ENCODE peak calls at places on chromosomes 2 and 18, in six cellular contexts. X is heart left ventricle, F is spleen, S is body of pancreas, N is GM23338, E is HFF-Myc. U is an unnamed sample.

GRCh38 chr2:128276878-128277675 is 41.6 kb downstream of the HS6ST1 start:
- DNase-seq in X (peak), F (peak), S (no peak), N (no peak), E (no peak), U (no peak)

GRCh38 chr2:170733821-170734600 is 18.9 kb downstream of the SP5 start:
- DNase-seq in X (no peak), F (no peak), S (no peak), N (no peak), E (no peak), U (no peak)

GRCh38 chr2:241762933-241763369 is 13.7 kb upstream of the GAL3ST2 start:
- DNase-seq in X (no peak), F (peak), S (peak), N (no peak), E (no peak), U (no peak)

GRCh38 chr2:211203986-211204385 is 647.6 kb downstream of the CPS1 start:
- DNase-seq in X (no peak), F (no peak), S (no peak), N (no peak), E (no peak), U (no peak)

GRCh38 chr2:231181848-231182247 is 16.6 kb upstream of the ARMC9 start:
- DNase-seq in X (peak), F (peak), S (no peak), N (no peak), E (no peak), U (no peak)

GRCh38 chr18:41396861-41397260 is 558.2 kb upstream of the PIK3C3 start:
- DNase-seq in X (no peak), F (no peak), S (no peak), N (no peak), E (no peak), U (no peak)

GRCh38 chr2:28684142-28684858 is 67.3 kb upstream of the PPP1CB start:
- DNase-seq in X (no peak), F (no peak), S (no peak), N (no peak), E (no peak), U (no peak)

GRCh38 chr2:141200191-141200590 is 930.6 kb downstream of the LRP1B start:
- DNase-seq in X (no peak), F (no peak), S (no peak), N (no peak), E (no peak), U (no peak)

GRCh38 chr2:228768818-228769217 is 502.3 kb downstream of the PID1 start:
- DNase-seq in X (no peak), F (no peak), S (no peak), N (no peak), E (peak), U (peak)

GRCh38 chr2:236998758-236999157 is 86.9 kb upstream of the COPS8 start:
- DNase-seq in X (no peak), F (no peak), S (no peak), N (no peak), E (no peak), U (no peak)

GRCh38 chr2:38377501-38378258 is 607 bp upstream of the ATL2 start:
- DNase-seq in X (no peak), F (no peak), S (no peak), N (peak), E (peak), U (no peak)

GRCh38 chr2:133667085-133667484 is 98.8 kb upstream of the NCKAP5 start:
- DNase-seq in X (no peak), F (no peak), S (no peak), N (no peak), E (peak), U (peak)

GRCh38 chr2:218708086-218708485 is 2.5 kb upstream of the TTLL4 start:
- DNase-seq in X (no peak), F (no peak), S (no peak), N (no peak), E (no peak), U (no peak)

GRCh38 chr2:147546109-147546508 is 298.7 kb upstream of the ACVR2A start:
- DNase-seq in X (no peak), F (no peak), S (no peak), N (no peak), E (no peak), U (no peak)

DNA sequence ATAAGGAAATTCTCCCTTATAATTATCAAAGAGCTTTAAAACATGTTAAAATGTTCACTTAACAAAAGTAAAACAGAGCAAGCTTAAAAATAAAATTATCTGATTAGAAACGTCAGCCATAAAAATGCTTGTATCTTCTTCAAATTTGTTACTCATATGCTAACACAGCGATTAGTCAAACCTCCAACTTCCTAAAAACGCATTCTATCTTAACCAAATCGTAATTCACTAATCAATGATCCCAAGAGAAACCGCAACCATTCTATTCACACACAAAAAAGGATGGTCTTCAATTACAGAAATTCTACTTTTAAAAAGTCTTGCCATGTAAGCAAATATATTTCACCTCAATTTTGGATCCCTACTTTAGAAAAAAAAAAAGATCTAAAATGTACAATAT is 1.9 kb downstream of the STK17B start:
- DNase-seq in X (no peak), F (no peak), S (no peak), N (no peak), E (no peak), U (no peak)
- H3K4me3 ChIP-seq in X (peak), F (peak), S (peak), N (peak), E (peak), U (peak)

GRCh38 chr2:72082887-72083286 is 64.8 kb downstream of the CYP26B1 start:
- DNase-seq in X (no peak), F (no peak), S (no peak), N (no peak), E (no peak), U (no peak)

GRCh38 chr2:72083751-72084583 is 63.7 kb downstream of the CYP26B1 start:
- DNase-seq in X (no peak), F (no peak), S (no peak), N (no peak), E (no peak), U (no peak)

GRCh38 chr2:72084584-72084976 is 63.1 kb downstream of the CYP26B1 start:
- DNase-seq in X (no peak), F (no peak), S (no peak), N (no peak), E (no peak), U (no peak)

GRCh38 chr2:72085036-72085435 is 62.6 kb downstream of the CYP26B1 start:
- DNase-seq in X (no peak), F (no peak), S (no peak), N (no peak), E (no peak), U (no peak)

GRCh38 chr2:72085513-72085912 is 62.1 kb downstream of the CYP26B1 start:
- DNase-seq in X (no peak), F (no peak), S (no peak), N (no peak), E (no peak), U (no peak)
- H3K4me3 ChIP-seq in X (no peak), F (no peak), S (no peak), N (no peak), E (no peak), U (no peak)

GRCh38 chr2:239257511-239257937 is 143.3 kb downstream of the HDAC4 start:
- DNase-seq in X (no peak), F (no peak), S (no peak), N (no peak), E (peak), U (peak)
- H3K4me3 ChIP-seq in X (no peak), F (no peak), S (no peak), N (no peak), E (no peak), U (no peak)

GRCh38 chr2:100107440-100107839 is 35.0 kb downstream of the AFF3 start:
- DNase-seq in X (no peak), F (no peak), S (no peak), N (no peak), E (no peak), U (no peak)
- H3K4me3 ChIP-seq in X (no peak), F (no peak), S (no peak), N (no peak), E (no peak), U (no peak)

GRCh38 chr18:64271975-64272659 is 123.2 kb upstream of the LINC00305 start:
- DNase-seq in X (no peak), F (no peak), S (no peak), N (no peak), E (no peak), U (no peak)
- H3K4me3 ChIP-seq in X (no peak), F (no peak), S (no peak), N (no peak), E (no peak), U (no peak)

GRCh38 chr2:181465686-181466375 is 8.6 kb downstream of the ITGA4 start:
- DNase-seq in X (no peak), F (no peak), S (no peak), N (no peak), E (peak), U (no peak)
- H3K4me3 ChIP-seq in X (no peak), F (no peak), S (no peak), N (no peak), E (no peak), U (no peak)